ENCODE peak calls at places on chromosome 16, in four cellular contexts. P is A549, R is stomach, Z is psoas muscle. V is an unnamed sample.

GRCh38 chr16:21159281-21159951 is 942 bp downstream of the LDAF1 start:
- DNase-seq in P (no peak), R (peak; percentile 67), Z (peak; percentile 48), V (peak; percentile 73)

GRCh38 chr16:46737621-46738214 is 10.4 kb downstream of the MYLK3 start:
- DNase-seq in P (no peak), R (no peak), Z (no peak), V (no peak)

GRCh38 chr16:23539984-23540816 is 16.9 kb downstream of the EARS2 start:
- DNase-seq in P (peak; percentile 37), R (no peak), Z (no peak), V (no peak)

GRCh38 chr16:81385031-81385756 is 59.4 kb upstream of the CMIP start:
- DNase-seq in P (no peak), R (no peak), Z (no peak), V (no peak)

GRCh38 chr16:30925646-30926332 is 2.4 kb downstream of the FBXL19 start:
- DNase-seq in P (no peak), R (no peak), Z (no peak), V (no peak)

GRCh38 chr16:15996432-15997109 is 47.2 kb downstream of the ABCC1 start:
- DNase-seq in P (peak; percentile 88), R (peak; percentile 34), Z (peak; percentile 70), V (peak; percentile 28)

GRCh38 chr16:82329504-82330192 is 159.6 kb upstream of the MPHOSPH6 start:
- DNase-seq in P (no peak), R (peak; percentile 82), Z (no peak), V (peak; percentile 63)

GRCh38 chr16:80253741-80254140 is 287.1 kb upstream of the DYNLRB2 start:
- DNase-seq in P (no peak), R (no peak), Z (no peak), V (no peak)

GRCh38 chr16:89476811-89477261 is 13.5 kb downstream of the ANKRD11 start:
- DNase-seq in P (no peak), R (no peak), Z (no peak), V (no peak)

GRCh38 chr16:85436636-85437160 is 176.4 kb upstream of the GSE1 start:
- DNase-seq in P (no peak), R (peak; percentile 57), Z (no peak), V (peak; percentile 67)

GRCh38 chr16:73064227-73064995 is 16.5 kb upstream of the ZFHX3 start:
- DNase-seq in P (no peak), R (no peak), Z (no peak), V (no peak)

GRCh38 chr16:3876160-3876559 is 4.4 kb downstream of the CREBBP start:
- DNase-seq in P (no peak), R (no peak), Z (no peak), V (no peak)

GRCh38 chr16:4393243-4393606 is 21.6 kb downstream of the VASN start:
- DNase-seq in P (no peak), R (peak; percentile 69), Z (no peak), V (no peak)

GRCh38 chr16:85422374-85423185 is 190.5 kb upstream of the GSE1 start:
- DNase-seq in P (no peak), R (peak; percentile 95), Z (no peak), V (peak; percentile 90)

DNA sequence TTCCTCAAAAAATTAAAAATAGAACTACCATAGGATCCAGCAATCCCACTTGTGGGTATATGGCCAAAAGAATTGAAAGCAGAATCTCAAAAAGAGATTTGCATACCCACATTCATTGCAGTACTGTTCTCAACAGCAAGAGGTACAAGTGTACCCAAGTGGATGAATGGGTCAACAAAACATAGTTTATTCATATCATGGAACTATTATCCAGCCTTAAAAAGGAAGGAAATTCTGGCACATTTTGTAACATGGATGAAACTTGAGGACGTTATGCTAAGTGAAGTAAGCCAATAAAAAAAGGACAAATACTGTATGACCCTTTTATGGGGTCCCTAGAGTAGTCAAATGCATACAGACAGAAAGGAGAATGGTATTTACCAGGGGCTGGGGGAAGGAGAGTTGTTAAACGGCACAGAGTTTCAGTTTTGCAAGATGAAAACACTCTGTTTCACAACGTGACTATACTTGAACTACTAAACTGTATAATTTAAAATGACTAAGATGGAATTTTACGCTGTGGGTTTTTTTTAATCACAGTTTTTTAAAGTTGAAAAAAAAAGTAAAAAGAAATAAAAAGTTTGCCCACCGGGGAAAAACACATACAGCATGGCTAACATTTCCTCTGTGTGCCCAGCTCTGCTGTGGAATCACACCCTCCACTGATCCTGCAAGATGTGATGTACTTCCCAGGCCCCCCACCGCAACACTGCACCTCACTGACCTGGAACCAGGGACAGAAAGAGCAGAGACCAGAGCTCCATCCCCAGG is 6.1 kb downstream of the TVP23A start:
- DNase-seq in P (no peak), R (no peak), Z (no peak), V (no peak)
- H3K4me3 ChIP-seq in P (no peak overlapping the region), R (no peak overlapping the region), Z (no peak overlapping the region), V (no peak overlapping the region)

GRCh38 chr16:49921106-49921505 is 65.2 kb upstream of the ZNF423 start:
- DNase-seq in P (no peak), R (no peak), Z (no peak), V (no peak)
- TF ChIP-seq CTCF in P (no peak), R (no peak), Z (no peak), V (no peak)

GRCh38 chr16:12612598-12613101 is 191.0 kb downstream of the CPPED1 start:
- DNase-seq in P (peak; percentile 70), R (no peak), Z (no peak), V (no peak)

GRCh38 chr16:12613992-12614661 is 189.6 kb downstream of the CPPED1 start:
- DNase-seq in P (no peak), R (no peak), Z (no peak), V (no peak)

GRCh38 chr16:12614662-12615278 is 188.9 kb downstream of the CPPED1 start:
- DNase-seq in P (no peak), R (no peak), Z (no peak), V (no peak)

GRCh38 chr16:12611916-12612597 is 191.6 kb downstream of the CPPED1 start:
- DNase-seq in P (no peak), R (no peak), Z (no peak), V (no peak)

DNA sequence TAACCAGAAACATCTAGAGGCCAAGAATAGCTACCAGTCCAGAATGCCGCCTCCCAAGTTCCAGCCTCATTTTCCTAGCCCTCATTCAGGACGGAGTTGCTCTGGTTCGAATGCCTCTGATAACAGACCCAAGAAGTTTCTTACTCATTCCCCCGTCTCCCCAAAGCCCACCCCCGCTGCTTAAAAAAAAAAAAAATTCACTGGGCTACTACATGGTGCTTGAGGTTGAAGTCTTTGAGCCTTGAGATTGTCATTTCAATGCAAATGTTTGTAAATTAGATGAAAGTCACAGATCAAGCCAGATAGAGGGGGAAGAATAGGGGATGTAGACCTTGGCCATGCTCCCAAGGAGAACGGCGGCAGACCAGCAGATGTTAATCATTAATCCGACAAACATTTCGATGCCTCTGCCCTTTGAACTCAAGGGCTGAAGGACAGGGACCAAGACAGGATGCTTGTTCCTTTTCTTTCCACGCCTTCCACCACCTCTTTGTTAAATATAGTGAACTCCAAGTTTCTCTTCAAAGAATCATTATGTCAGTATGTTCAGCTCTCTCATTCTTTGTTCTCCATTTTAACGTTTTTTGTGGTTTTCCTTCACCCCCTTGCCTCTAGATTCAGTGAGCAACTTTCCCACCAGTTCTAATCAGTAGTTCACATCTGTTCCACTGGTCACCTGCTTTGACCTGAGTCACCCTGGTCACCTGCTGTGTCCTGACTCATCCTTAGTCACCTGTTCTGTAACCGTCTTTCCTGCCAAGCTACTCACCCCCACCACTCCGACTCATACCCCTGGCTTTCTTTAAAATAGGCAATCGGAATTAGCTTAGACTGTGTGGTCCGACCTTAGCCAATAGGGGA is 190.3 kb downstream of the CPPED1 start:
- DNase-seq in P (peak; percentile 61), R (no peak), Z (no peak), V (no peak)
- H3K27ac ChIP-seq in P (peak overlapping the region; percentile 95), R (no peak overlapping the region), Z (no peak overlapping the region), V (no peak overlapping the region)

DNA sequence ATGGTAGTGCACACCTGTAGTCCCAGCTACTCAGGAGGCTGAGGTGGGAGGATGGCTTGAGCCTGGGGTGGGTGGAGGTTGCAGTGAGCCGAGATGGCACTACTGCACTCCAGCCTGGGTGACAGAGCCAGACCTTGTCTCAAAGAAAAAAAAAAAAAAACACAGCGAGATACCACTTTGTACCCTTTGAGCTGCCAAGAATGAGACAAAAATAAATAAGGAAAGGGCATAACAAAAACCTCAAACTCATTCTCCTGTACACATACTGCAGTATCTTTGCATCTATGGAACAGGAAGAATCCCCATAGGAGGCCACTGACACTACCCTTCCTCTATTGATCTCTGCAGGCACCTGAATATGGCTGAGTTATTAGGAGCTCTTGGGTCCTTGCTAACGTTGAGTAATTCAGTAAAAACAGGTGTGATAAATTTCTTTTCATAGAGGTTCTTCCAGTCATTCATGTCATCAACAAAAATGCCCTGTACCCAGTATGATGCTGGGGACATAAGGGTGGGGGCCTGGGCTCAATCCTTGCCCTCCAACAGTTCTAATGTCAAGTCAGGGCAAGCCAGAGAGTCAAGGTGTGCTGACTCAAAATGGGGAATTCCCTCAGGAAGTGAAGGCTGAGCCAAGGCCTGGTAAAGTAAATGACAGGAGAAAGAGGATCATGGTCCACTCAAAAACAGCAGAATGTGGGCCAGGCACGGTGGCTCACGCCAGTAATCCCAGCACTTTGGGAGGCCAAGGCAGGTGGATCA is 26.9 kb downstream of the RANBP10 start:
- DNase-seq in P (no peak), R (no peak), Z (no peak), V (no peak)
- H3K4me3 ChIP-seq in P (no peak overlapping the region), R (no peak overlapping the region), Z (no peak overlapping the region), V (no peak overlapping the region)

GRCh38 chr16:87056083-87056482 is 261.1 kb downstream of the C16orf95 start:
- DNase-seq in P (no peak), R (no peak), Z (no peak), V (no peak)
- TF ChIP-seq CTCF in P (no peak), R (no peak), Z (no peak), V (no peak)

GRCh38 chr16:13332713-13333255 is 431.4 kb downstream of the SHISA9 start:
- DNase-seq in P (no peak), R (no peak), Z (no peak), V (no peak)
- H3K27ac ChIP-seq in P (no peak overlapping the region), R (no peak overlapping the region), Z (no peak overlapping the region), V (no peak overlapping the region)

GRCh38 chr16:48244863-48245195 is 729 bp downstream of the LONP2 start:
- DNase-seq in P (no peak), R (no peak), Z (no peak), V (no peak)

GRCh38 chr16:48250520-48251278 is 3.4 kb upstream of the ABCC11 start:
- DNase-seq in P (no peak), R (no peak), Z (no peak), V (no peak)

GRCh38 chr16:48246066-48246465 is 1.3 kb downstream of the ABCC11 start:
- DNase-seq in P (no peak), R (no peak), Z (no peak), V (no peak)

GRCh38 chr16:48244080-48244862 is at the start of gene LONP2:
- DNase-seq in P (peak; percentile 76), R (peak; percentile 92), Z (peak; percentile 92), V (peak; percentile 90)

DNA sequence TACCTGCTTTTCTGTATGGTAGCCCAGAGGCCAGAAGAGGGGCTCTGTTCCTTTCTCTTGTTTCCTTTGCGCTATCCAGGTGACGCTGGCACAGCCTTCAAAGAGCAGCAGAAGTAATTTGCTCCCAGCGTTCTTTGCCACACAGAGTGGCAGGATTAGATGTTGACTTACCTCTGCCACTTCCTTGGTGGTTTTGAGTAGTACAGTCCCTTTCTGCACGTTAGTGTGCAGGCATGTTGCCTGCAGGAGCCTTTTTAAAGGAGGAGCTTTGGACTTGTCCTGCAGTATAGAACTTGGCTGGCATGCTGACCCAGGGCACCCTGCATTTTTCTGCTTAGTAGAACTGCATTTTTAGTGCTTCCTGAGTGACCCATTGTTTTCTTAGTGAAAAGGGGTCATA is at the start of gene ABCC11:
- DNase-seq in P (no peak), R (no peak), Z (no peak), V (peak; percentile 23)
- H3K4me3 ChIP-seq in P (no peak within 1 kb of the TSS), R (peak within 1 kb of the TSS; percentile 97), Z (peak within 1 kb of the TSS; percentile 87), V (no peak within 1 kb of the TSS)

GRCh38 chr16:6035161-6035560 is 937.6 kb upstream of the EEF2KMT start:
- DNase-seq in P (no peak), R (no peak), Z (no peak), V (no peak)
- TF ChIP-seq CTCF in P (no peak), R (no peak), Z (no peak), V (no peak)